ENCODE peak calls at places on chromosomes 2 and 18, in eight cellular contexts. N, Y, O, L, J, U, G and D are unnamed samples.

GRCh38 chr2:58237741-58238140 is 3.4 kb downstream of the FANCL start:
- DNase-seq in Y (no peak), G (no peak), J (peak; percentile 6), N (no peak), O (no peak), U (no peak), L (no peak), D (no peak)

GRCh38 chr2:152493945-152494528 is 159.1 kb downstream of the FMNL2 start:
- DNase-seq in L (no peak), J (no peak), G (no peak), O (no peak), N (no peak), U (no peak), Y (no peak), D (no peak)

GRCh38 chr2:234741976-234742375 is 209.8 kb upstream of the SH3BP4 start:
- DNase-seq in O (no peak), G (no peak), U (no peak), L (no peak), Y (no peak), J (no peak), N (no peak), D (no peak)

GRCh38 chr18:31497711-31498449 is at the start of gene DSG2:
- DNase-seq in U (peak; percentile 92), G (no peak), L (peak; percentile 10), Y (no peak), N (no peak), J (peak; percentile 2), O (peak; percentile 84), D (no peak)

GRCh38 chr2:69524799-69525198 is 87.6 kb upstream of the NFU1 start:
- DNase-seq in J (no peak), N (no peak), U (peak; percentile 30), Y (no peak), G (no peak), O (no peak), L (no peak), D (no peak)

GRCh38 chr2:144645055-144645778 is 125.3 kb upstream of the ZEB2 start:
- DNase-seq in N (no peak), O (no peak), U (no peak), L (peak; percentile 9), G (no peak), J (peak; percentile 47), Y (no peak), D (no peak)

GRCh38 chr2:182952741-182953450 is 85.4 kb downstream of the NCKAP1 start:
- DNase-seq in J (peak; percentile 15), L (peak; percentile 6), O (no peak), G (no peak), Y (no peak), N (no peak), U (no peak), D (no peak)

GRCh38 chr2:170087394-170087793 is 90.6 kb upstream of the MYO3B start:
- DNase-seq in L (no peak), Y (no peak), G (no peak), J (peak; percentile 7), U (no peak), O (no peak), N (no peak), D (no peak)

GRCh38 chr18:5879479-5879882 is 15.8 kb downstream of the TMEM200C start:
- DNase-seq in L (no peak), G (no peak), U (peak; percentile 10), Y (no peak), J (peak; percentile 24), N (no peak), O (no peak), D (no peak)

GRCh38 chr18:9731380-9731779 is 23.3 kb downstream of the RAB31 start:
- DNase-seq in Y (no peak), O (no peak), G (no peak), J (peak; percentile 90), N (no peak), L (peak; percentile 44), U (no peak), D (no peak)

GRCh38 chr2:239893236-239893515 is 132.0 kb downstream of the NDUFA10 start:
- DNase-seq in O (no peak), N (no peak), J (no peak), G (peak; percentile 27), L (no peak), Y (no peak), U (no peak), D (no peak)

GRCh38 chr18:68796936-68797690 is 767 bp upstream of the CCDC102B start:
- DNase-seq in J (peak; percentile 94), O (no peak), G (no peak), U (no peak), L (peak; percentile 28), Y (no peak), N (no peak), D (no peak)

GRCh38 chr2:200812122-200813022 is 662 bp downstream of the BZW1 start:
- DNase-seq in Y (peak; percentile 31), U (peak; percentile 63), J (peak; percentile 73), G (peak; percentile 87), O (peak; percentile 74), N (peak; percentile 60), L (peak; percentile 71), D (peak; percentile 63)

GRCh38 chr2:201205516-201205850 is 22.5 kb downstream of the CASP10 start:
- DNase-seq in L (no peak), Y (no peak), G (no peak), O (no peak), U (no peak), N (no peak), J (no peak), D (no peak)

GRCh38 chr2:164675027-164675426 is 53.7 kb upstream of the GRB14 start:
- DNase-seq in L (no peak), N (no peak), Y (no peak), O (no peak), J (no peak), U (no peak), G (no peak), D (no peak)

GRCh38 chr2:16487686-16488085 is 177.9 kb downstream of the CYRIA start:
- DNase-seq in O (no peak), N (no peak), Y (no peak), L (no peak), G (no peak), U (peak; percentile 46), J (no peak), D (no peak)

GRCh38 chr2:106537711-106538275 is 50.6 kb downstream of the CD8B2 start:
- DNase-seq in G (no peak), O (no peak), Y (no peak), U (no peak), L (no peak), N (no peak), J (no peak), D (no peak)

GRCh38 chr18:36769611-36770314 is 59.0 kb downstream of the TPGS2 start:
- DNase-seq in Y (no peak), J (no peak), N (no peak), L (no peak), G (no peak), U (peak; percentile 79), O (no peak), D (no peak)

GRCh38 chr2:136327162-136327852 is 209.4 kb upstream of the CXCR4 start:
- DNase-seq in G (no peak), Y (peak; percentile 65), L (no peak), U (peak; percentile 39), N (peak; percentile 69), O (no peak), J (peak; percentile 38), D (peak; percentile 79)

GRCh38 chr18:60020107-60020925 is 120.5 kb downstream of the PMAIP1 start:
- DNase-seq in N (no peak), G (no peak), J (peak; percentile 49), U (no peak), O (no peak), Y (no peak), L (peak; percentile 8), D (no peak)

GRCh38 chr2:33265584-33266338 is 210.7 kb upstream of the RASGRP3 start:
- DNase-seq in U (no peak), G (no peak), O (no peak), N (no peak), L (no peak), J (peak; percentile 3), Y (no peak), D (no peak)

GRCh38 chr2:102141915-102142828 is at the start of gene IL1R1:
- DNase-seq in U (peak; percentile 92), J (no peak), G (peak; percentile 91), O (peak; percentile 71), Y (no peak), L (peak; percentile 93), N (no peak), D (no peak)

GRCh38 chr18:6370886-6371635 is 43.6 kb downstream of the L3MBTL4 start:
- DNase-seq in N (no peak), Y (no peak), J (no peak), L (no peak), O (no peak), U (no peak), G (no peak), D (no peak)

GRCh38 chr18:61001138-61001537 is 332.1 kb upstream of the CDH20 start:
- DNase-seq in Y (no peak), G (no peak), L (no peak), N (no peak), U (no peak), J (no peak), O (no peak), D (no peak)

GRCh38 chr2:18559531-18559930 is 922 bp downstream of the RDH14 start:
- DNase-seq in U (no peak), G (peak; percentile 60), O (no peak), Y (no peak), N (no peak), J (no peak), L (peak; percentile 10), D (no peak)

GRCh38 chr18:28350821-28351220 is 173.9 kb upstream of the CDH2 start:
- DNase-seq in L (no peak), N (no peak), Y (no peak), O (no peak), G (no peak), J (no peak), U (peak; percentile 26), D (no peak)

GRCh38 chr2:37737507-37737906 is 66.1 kb upstream of the CDC42EP3 start:
- DNase-seq in L (no peak), N (no peak), Y (no peak), O (no peak), J (no peak), G (no peak), U (no peak), D (no peak)

GRCh38 chr2:179917272-179917671 is 55.9 kb upstream of the ZNF385B start:
- DNase-seq in L (peak; percentile 52), U (no peak), Y (no peak), G (no peak), O (no peak), J (peak; percentile 44), N (no peak), D (no peak)

GRCh38 chr18:49920731-49921130 is 107.4 kb upstream of the ACAA2 start:
- DNase-seq in L (no peak), O (no peak), N (no peak), U (no peak), J (peak; percentile 89), G (no peak), Y (no peak), D (no peak)

GRCh38 chr2:174902491-174903242 is 102.5 kb downstream of the CHN1 start:
- DNase-seq in J (no peak), G (no peak), Y (no peak), N (no peak), O (no peak), L (no peak), U (no peak), D (no peak)

GRCh38 chr2:46915281-46915810 is at the start of gene MCFD2:
- DNase-seq in G (peak; percentile 86), N (no peak), U (no peak), O (no peak), L (peak; percentile 50), Y (no peak), J (peak; percentile 48), D (no peak)

GRCh38 chr18:74623047-74623816 is 25.6 kb downstream of the ZNF407 start:
- DNase-seq in L (no peak), J (no peak), U (no peak), O (no peak), Y (no peak), G (no peak), N (no peak), D (no peak)